ENCODE peak calls at places on chromosomes 12 and 14, in four cellular contexts. Q is colonic mucosa, K is OCI-LY7, F is H7. O is an unnamed sample.
A peak's percentile ranks its signal among the peaks of the same experiment; 100 is the strongest.

GRCh38 chr12:48105867-48106563 is at the start of gene SENP1:
- DNase-seq in Q (peak; percentile 89), K (peak; percentile 92), F (peak; percentile 93), O (peak; percentile 80)

GRCh38 chr14:61460063-61460462 is 138.7 kb downstream of the PRKCH start:
- DNase-seq in K (no peak), F (no peak), Q (no peak), O (no peak)

GRCh38 chr14:96584199-96584906 is 82.2 kb downstream of the PAPOLA start:
- DNase-seq in F (peak; percentile 92), Q (peak; percentile 18), K (peak; percentile 52), O (peak; percentile 15)

GRCh38 chr12:6929806-6930452 is 2.2 kb downstream of the ATN1 start:
- DNase-seq in K (no peak), F (peak; percentile 27), Q (no peak), O (no peak)

GRCh38 chr12:56766535-56766934 is 3.4 kb downstream of the HSD17B6 start:
- DNase-seq in K (peak; percentile 81), F (no peak), Q (no peak), O (no peak)

GRCh38 chr14:102949801-102950451 is 27.5 kb downstream of the AMN start:
- DNase-seq in Q (no peak), F (no peak), K (no peak), O (no peak)

GRCh38 chr12:114294303-114294685 is 111.7 kb downstream of the TBX5 start:
- DNase-seq in K (no peak), Q (no peak), F (no peak), O (peak; percentile 75)

GRCh38 chr12:32612658-32613614 is 66.2 kb upstream of the DNM1L start:
- DNase-seq in Q (no peak), F (no peak), K (no peak), O (no peak)

GRCh38 chr12:132133952-132134652 is 10.0 kb downstream of the DDX51 start:
- DNase-seq in Q (no peak), K (no peak), F (peak; percentile 80), O (no peak)

GRCh38 chr14:73426877-73427276 is 31.5 kb downstream of the NUMB start:
- DNase-seq in Q (no peak), K (no peak), F (no peak), O (peak; percentile 69)

GRCh38 chr12:87678453-87678852 is 350.7 kb downstream of the C12orf50 start:
- DNase-seq in Q (no peak), K (no peak), F (no peak), O (peak; percentile 73)

GRCh38 chr12:106841471-106842302 is 67.2 kb downstream of the RIC8B start:
- DNase-seq in K (peak; percentile 62), Q (peak; percentile 56), F (peak; percentile 45), O (peak; percentile 61)

GRCh38 chr12:97109441-97109840 is 202.4 kb downstream of the NEDD1 start:
- DNase-seq in Q (no peak), K (no peak), F (no peak), O (no peak)

GRCh38 chr12:71157601-71158233 is at the start of gene TSPAN8:
- DNase-seq in Q (peak; percentile 87), K (no peak), F (no peak), O (no peak)

GRCh38 chr12:14367097-14367661 is 1.7 kb downstream of the ATF7IP start:
- DNase-seq in Q (no peak), K (no peak), F (no peak), O (peak; percentile 29)

GRCh38 chr14:92247937-92248336 is 75.0 kb upstream of the SLC24A4 start:
- DNase-seq in Q (no peak), F (no peak), K (no peak), O (no peak)

GRCh38 chr12:131167334-131167733 is 213.6 kb downstream of the ADGRD1 start:
- DNase-seq in F (no peak), K (no peak), Q (peak; percentile 23), O (no peak)

GRCh38 chr12:87405918-87406317 is 623.3 kb downstream of the C12orf50 start:
- DNase-seq in K (no peak), Q (no peak), F (no peak), O (no peak)

GRCh38 chr12:107635139-107635538 is 50.5 kb upstream of the PWP1 start:
- DNase-seq in Q (no peak), F (peak; percentile 59), K (no peak), O (no peak)

GRCh38 chr14:100893760-100894159 is 9.8 kb downstream of the RTL1 start:
- DNase-seq in F (no peak), K (no peak), Q (no peak), O (no peak)

GRCh38 chr12:67772276-67773169 is 124.0 kb downstream of the DYRK2 start:
- DNase-seq in Q (no peak), K (no peak), F (peak; percentile 74), O (peak; percentile 16)

GRCh38 chr12:56521590-56522371 is at the start of gene RBMS2:
- DNase-seq in Q (peak; percentile 77), F (peak; percentile 67), K (peak; percentile 34), O (peak; percentile 93)

GRCh38 chr12:95615735-95616134 is 64.5 kb upstream of the USP44 start:
- DNase-seq in F (no peak), Q (no peak), K (no peak), O (no peak)

GRCh38 chr12:95611676-95612309 is 60.5 kb upstream of the USP44 start:
- DNase-seq in F (peak; percentile 30), Q (no peak), K (no peak), O (no peak)

GRCh38 chr12:95614384-95614982 is 63.2 kb upstream of the USP44 start:
- DNase-seq in Q (no peak), F (no peak), K (no peak), O (no peak)

GRCh38 chr12:95608252-95609033 is 57.2 kb upstream of the USP44 start:
- DNase-seq in F (peak; percentile 35), K (no peak), Q (peak; percentile 25), O (peak; percentile 75)

DNA sequence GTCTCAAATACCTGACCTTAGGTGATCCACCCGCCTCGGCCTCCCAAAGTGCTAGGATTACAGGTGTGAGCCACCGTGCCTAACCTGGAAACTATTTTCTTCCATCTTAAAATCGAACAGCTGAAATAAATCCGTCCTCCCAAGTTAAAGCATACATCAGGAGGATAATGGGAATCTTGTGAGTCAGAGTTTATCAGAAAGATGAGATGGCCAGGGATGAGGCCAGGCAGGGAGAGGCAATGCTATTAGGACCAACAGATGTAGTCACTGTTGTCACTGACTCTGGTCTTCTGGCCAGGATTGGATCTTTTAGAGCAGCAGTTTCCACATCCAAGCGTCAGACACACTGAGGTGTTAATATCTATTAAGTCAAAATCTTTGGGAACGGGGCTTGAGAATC is 61.7 kb upstream of the USP44 start:
- DNase-seq in K (no peak), F (no peak), Q (no peak), O (no peak)
- H3K4me3 ChIP-seq in K (no peak overlapping the region), F (no peak overlapping the region), Q (no peak overlapping the region), O (no peak overlapping the region)

DNA sequence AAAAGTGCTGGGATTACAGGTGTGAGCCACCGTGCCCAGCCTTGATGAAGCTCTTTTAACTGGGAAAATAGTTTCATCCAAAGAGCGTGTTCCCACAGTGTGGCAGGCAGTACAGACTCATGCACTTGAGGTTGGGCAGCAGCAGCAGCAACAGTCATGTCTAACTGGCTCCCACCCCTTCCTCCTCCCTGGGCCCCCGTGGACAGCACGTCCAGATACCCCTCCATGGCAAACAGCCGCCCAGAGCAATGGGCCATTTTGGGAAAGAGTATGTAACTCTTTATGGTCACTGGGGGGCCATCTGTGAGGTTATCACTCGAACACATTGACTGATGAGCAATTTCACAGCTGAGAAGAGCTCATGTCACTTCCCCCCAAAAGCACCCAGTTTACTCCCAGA is 279.1 kb upstream of the NOS1 start:
- DNase-seq in Q (no peak), K (no peak), F (no peak), O (no peak)
- H3K4me3 ChIP-seq in Q (no peak overlapping the region), K (no peak overlapping the region), F (no peak overlapping the region), O (no peak overlapping the region)

DNA sequence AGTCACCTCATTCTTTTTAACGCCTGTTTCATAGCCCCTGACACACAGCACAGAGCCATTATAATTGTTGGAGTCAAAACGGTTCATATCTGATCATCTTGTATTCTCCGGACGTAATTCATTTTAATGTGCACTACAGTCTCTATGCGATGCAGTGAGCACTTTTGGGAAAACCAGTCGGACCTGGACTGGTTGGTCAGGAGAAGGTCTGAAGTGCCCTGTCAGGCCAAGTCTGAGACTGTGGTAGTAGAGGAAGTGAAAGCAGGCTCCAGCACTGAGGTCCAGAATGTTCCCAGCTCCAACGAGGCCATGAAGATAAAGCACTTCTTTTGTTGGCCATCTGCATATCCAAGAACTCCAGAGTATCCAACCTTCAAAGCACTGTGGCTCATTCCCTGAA is 117.1 kb upstream of the NCOR2 start:
- DNase-seq in F (no peak), K (no peak), Q (no peak), O (no peak)
- H3K4me3 ChIP-seq in F (no peak overlapping the region), K (no peak overlapping the region), Q (no peak overlapping the region), O (no peak overlapping the region)

DNA sequence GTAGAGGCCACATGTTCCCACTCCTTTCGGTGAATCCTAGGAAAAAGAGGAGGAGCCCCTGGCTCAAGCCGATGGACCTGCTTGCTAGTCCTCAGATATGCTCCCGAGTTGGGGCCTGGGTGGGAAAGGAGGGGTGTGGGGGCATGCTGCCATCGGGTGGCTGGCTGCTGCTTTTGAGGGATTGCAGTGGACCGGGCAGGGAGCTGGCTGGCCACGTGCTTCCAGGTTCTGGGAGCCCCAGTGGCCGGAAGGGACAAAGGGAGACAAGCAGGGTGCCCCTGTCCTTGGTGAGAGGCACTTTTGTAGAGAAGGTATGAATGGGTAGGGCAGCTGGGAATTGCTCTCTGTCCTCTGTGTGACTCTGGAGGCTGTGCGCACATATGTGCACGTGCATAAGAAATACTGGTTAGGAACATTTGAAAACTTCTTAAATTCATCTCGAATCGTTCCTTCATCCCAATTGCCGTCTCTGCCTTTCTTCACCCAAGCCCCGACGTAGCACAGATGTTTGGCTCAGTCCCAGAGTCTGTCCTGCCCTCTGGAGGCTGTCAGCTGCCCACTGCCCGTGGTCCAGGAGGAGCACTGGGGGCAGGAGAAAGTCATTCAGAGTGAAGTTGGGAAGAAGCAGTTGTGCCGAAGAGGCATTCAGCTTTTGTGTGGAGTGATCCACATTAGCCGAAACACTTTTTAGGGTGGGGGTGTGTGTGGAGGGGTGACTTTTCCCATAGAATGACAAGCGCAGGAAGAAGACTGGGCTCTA is 124.7 kb downstream of the TSPAN9 start:
- DNase-seq in Q (no peak), K (no peak), F (peak; percentile 73), O (peak; percentile 12)
- H3K4me3 ChIP-seq in Q (no peak overlapping the region), K (no peak overlapping the region), F (no peak overlapping the region), O (no peak overlapping the region)

DNA sequence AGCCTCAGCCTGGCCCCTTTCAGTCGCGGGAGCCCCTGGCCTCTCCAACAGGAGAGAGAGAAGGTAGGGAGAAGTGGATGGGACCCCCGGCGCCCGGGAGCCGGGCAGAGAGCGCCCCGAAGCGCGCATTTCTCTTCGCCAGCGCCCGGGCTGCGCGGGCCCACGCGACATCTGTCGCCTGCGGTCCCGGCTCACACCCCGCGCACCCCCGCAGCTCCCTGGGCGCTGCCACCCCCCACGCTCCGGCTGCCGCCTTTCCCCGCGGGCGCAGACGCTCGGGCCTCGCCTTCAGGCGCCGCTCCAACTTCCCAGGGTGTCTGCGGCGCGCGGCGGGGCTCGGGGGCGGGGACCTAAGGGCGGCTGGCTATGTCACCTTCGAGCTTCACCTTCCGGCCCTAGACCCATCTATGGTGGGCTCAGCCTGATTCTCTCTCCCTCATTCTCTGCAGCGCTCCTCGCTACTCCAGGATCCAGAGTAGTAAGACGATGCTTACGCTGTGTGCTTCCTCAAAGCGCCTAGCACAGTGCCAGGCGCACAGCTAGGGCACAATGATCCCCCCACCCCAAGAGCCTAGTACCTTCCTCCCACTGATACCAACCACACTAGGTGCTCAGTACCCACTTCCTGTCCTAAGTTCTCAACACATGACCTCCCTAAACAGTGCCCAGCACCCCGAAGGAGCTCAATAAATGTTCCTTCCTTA is 1.6 kb downstream of the HRK start:
- DNase-seq in K (peak; percentile 60), Q (no peak), F (peak; percentile 62), O (no peak)
- H3K4me3 ChIP-seq in K (peak overlapping the region; percentile 76), Q (peak overlapping the region; percentile 29), F (peak overlapping the region; percentile 71), O (no peak overlapping the region)

GRCh38 chr12:263574-263973 is 938 bp upstream of the SLC6A13 start:
- DNase-seq in F (peak; percentile 10), K (no peak), Q (no peak), O (no peak)
- H3K4me3 ChIP-seq in F (no peak overlapping the region), K (no peak overlapping the region), Q (no peak overlapping the region), O (no peak overlapping the region)